ENCODE peak calls at places on chromosomes 6 and 20, in six cellular contexts. One of them, this sample, is unnamed.

GRCh38 chr6:4370066-4370465 is 234.7 kb upstream of the ECI2 start:
- DNase-seq in ovary: no peak
- DNase-seq in GM12892: no peak
- DNase-seq in A549: peak; percentile 45
- DNase-seq in suprapubic skin: no peak
- DNase-seq in Peyer's patch: no peak
- DNase-seq in this sample: no peak

GRCh38 chr6:39309942-39310531 is 4.2 kb downstream of the KCNK17 start:
- DNase-seq in ovary: peak; percentile 73
- DNase-seq in GM12892: peak; percentile 59
- DNase-seq in A549: peak; percentile 74
- DNase-seq in suprapubic skin: no peak
- DNase-seq in Peyer's patch: peak; percentile 85
- DNase-seq in this sample: no peak

GRCh38 chr6:41836660-41837052 is 49.2 kb downstream of the TOMM6 start:
- DNase-seq in ovary: no peak
- DNase-seq in GM12892: no peak
- DNase-seq in A549: no peak
- DNase-seq in suprapubic skin: no peak
- DNase-seq in Peyer's patch: no peak
- DNase-seq in this sample: no peak

GRCh38 chr20:56516631-56517030 is 7.9 kb upstream of the FAM209A start:
- DNase-seq in ovary: no peak
- DNase-seq in GM12892: no peak
- DNase-seq in A549: no peak
- DNase-seq in suprapubic skin: no peak
- DNase-seq in Peyer's patch: no peak
- DNase-seq in this sample: no peak

GRCh38 chr6:52389626-52390360 is 27.8 kb downstream of the PAQR8 start:
- DNase-seq in ovary: no peak
- DNase-seq in GM12892: peak; percentile 38
- DNase-seq in A549: no peak
- DNase-seq in suprapubic skin: no peak
- DNase-seq in Peyer's patch: peak; percentile 90
- DNase-seq in this sample: no peak

GRCh38 chr6:34120953-34121675 is 24.8 kb downstream of the GRM4 start:
- DNase-seq in ovary: no peak
- DNase-seq in GM12892: no peak
- DNase-seq in A549: no peak
- DNase-seq in suprapubic skin: no peak
- DNase-seq in Peyer's patch: no peak
- DNase-seq in this sample: no peak

GRCh38 chr6:133890941-133891813 is 2.3 kb downstream of the TCF21 start:
- DNase-seq in ovary: peak; percentile 70
- DNase-seq in GM12892: no peak
- DNase-seq in A549: peak; percentile 60
- DNase-seq in suprapubic skin: no peak
- DNase-seq in Peyer's patch: peak; percentile 52
- DNase-seq in this sample: no peak

GRCh38 chr20:24018796-24019195 is 30.2 kb upstream of the GGTLC1 start:
- DNase-seq in ovary: no peak
- DNase-seq in GM12892: no peak
- DNase-seq in A549: no peak
- DNase-seq in suprapubic skin: no peak
- DNase-seq in Peyer's patch: no peak
- DNase-seq in this sample: no peak

GRCh38 chr6:149015224-149015876 is 268.5 kb downstream of the UST start:
- DNase-seq in ovary: no peak
- DNase-seq in GM12892: no peak
- DNase-seq in A549: no peak
- DNase-seq in suprapubic skin: no peak
- DNase-seq in Peyer's patch: no peak
- DNase-seq in this sample: no peak

GRCh38 chr20:17870063-17870740 is 98.4 kb downstream of the SNX5 start:
- DNase-seq in ovary: peak; percentile 68
- DNase-seq in GM12892: no peak
- DNase-seq in A549: no peak
- DNase-seq in suprapubic skin: no peak
- DNase-seq in Peyer's patch: no peak
- DNase-seq in this sample: no peak

DNA sequence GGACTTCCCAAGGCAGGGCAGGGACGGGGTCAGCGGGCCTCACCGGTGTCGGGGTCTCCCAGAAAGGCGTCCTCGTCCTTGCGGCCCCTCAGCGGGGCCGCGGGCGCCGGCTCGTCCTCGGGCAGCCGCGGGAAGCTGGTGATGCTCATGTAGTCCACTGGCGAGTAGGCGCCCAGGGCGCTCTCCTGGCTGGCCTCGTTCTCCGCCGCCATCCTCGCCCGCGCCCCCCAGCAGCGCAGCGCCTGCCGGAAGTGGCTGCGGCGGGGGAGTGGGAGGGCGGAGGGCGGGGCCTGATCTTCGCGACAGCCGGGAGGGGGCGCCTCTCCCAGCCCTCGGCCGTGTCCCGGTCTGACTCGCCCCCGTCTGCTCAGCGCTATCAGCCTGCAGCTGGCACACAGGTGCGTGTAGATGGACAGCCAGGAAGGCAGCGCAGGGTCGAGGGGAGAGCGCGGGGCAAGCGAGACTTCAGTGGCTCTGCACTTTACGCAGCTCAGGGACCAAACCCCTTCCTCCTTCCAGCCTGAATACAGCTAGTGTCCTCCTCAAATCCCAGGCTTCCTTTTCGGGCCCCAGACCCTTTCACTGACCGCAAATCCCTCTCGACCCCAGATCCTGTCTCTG is at the start of gene GGT7:
- DNase-seq in ovary: peak; percentile 88
- DNase-seq in GM12892: peak; percentile 77
- DNase-seq in A549: peak; percentile 86
- DNase-seq in suprapubic skin: peak; percentile 92
- DNase-seq in Peyer's patch: peak; percentile 94
- DNase-seq in this sample: peak; percentile 95
- TF ChIP-seq POLR2A in ovary: no peak
- TF ChIP-seq POLR2A in GM12892: peak; percentile 31
- TF ChIP-seq POLR2A in A549: peak; percentile 54
- TF ChIP-seq POLR2A in suprapubic skin: no peak
- TF ChIP-seq POLR2A in Peyer's patch: no peak
- TF ChIP-seq POLR2A in this sample: no peak

DNA sequence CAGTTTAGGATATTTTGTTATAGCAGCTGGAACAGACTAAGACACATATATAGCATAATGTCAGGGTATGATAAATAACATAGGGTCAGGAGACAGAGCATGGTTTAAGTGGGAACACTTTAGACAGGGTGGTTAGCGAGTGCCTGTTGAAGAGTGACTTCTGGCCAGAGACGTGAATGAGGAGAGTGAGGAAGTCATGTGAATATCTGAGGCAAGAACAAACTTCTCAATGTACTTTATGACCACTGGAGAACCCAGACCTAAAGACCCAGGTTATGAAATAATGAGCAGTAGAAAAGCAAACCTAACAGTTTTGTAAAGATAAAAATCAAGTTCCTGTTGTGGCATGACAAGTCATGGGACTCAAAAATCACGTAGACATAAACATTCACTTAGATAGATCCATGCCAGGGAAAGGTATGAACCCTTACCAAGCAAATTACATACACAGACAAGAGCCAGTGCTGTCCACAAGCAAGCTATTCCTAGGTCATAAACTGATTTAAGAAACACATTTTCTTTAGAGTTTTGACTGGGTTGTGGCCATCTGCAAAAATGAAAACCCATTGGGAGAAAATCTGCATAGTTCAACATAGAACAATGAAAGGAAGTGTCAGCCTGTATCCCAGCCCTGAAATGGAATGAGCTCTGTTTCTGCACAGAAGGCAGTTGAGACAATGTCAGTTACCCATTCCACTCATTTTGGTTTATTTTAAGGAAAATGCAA is 2.2 kb upstream of the MYCT1 start:
- DNase-seq in ovary: no peak
- DNase-seq in GM12892: no peak
- DNase-seq in A549: no peak
- DNase-seq in suprapubic skin: no peak
- DNase-seq in Peyer's patch: no peak
- DNase-seq in this sample: no peak
- TF ChIP-seq POLR2A in ovary: no peak
- TF ChIP-seq POLR2A in GM12892: no peak
- TF ChIP-seq POLR2A in A549: no peak
- TF ChIP-seq POLR2A in suprapubic skin: no peak
- TF ChIP-seq POLR2A in Peyer's patch: no peak
- TF ChIP-seq POLR2A in this sample: no peak

GRCh38 chr6:56954389-56955170 is at the start of gene BEND6:
- DNase-seq in ovary: peak; percentile 74
- DNase-seq in GM12892: peak; percentile 20
- DNase-seq in A549: peak; percentile 27
- DNase-seq in suprapubic skin: no peak
- DNase-seq in Peyer's patch: peak; percentile 48
- DNase-seq in this sample: peak; percentile 87
- TF ChIP-seq POLR2A in ovary: no peak
- TF ChIP-seq POLR2A in GM12892: peak; percentile 60
- TF ChIP-seq POLR2A in A549: peak; percentile 55
- TF ChIP-seq POLR2A in suprapubic skin: no peak
- TF ChIP-seq POLR2A in Peyer's patch: no peak
- TF ChIP-seq POLR2A in this sample: no peak

DNA sequence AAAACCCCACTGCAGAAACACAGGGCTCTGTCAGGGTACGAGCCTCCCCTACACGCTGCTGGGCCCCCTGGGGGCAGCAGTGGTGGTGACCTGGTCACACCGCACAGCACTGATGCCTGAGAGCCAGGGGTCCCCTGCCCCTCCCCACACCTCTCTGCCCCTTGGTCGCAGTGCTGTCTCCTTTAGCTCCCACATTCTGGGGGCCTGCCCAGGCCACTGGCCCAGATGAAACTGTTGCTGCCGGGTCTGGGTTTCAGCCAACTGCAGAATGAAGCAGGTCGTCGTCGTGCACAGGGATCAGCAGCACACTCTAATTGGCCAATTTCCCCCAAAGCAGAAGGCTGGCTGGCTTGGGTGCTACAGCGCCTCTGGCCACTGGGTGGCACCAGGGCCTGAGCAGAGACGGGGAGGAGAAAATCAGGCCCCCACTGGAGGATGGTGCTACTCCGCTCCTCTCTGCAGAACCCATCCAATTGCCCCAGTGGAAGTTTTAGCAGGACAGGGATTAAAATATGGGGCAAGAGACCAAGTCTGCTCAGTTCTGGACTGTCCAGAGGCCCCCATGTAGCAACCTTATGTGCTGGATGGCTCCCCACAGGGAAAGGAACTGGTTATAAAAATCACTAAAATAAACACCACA is 26.1 kb downstream of the DIDO1 start:
- DNase-seq in ovary: peak; percentile 82
- DNase-seq in GM12892: peak; percentile 89
- DNase-seq in A549: peak; percentile 92
- DNase-seq in suprapubic skin: no peak
- DNase-seq in Peyer's patch: peak; percentile 89
- DNase-seq in this sample: peak; percentile 95
- TF ChIP-seq POLR2A in ovary: no peak
- TF ChIP-seq POLR2A in GM12892: no peak
- TF ChIP-seq POLR2A in A549: no peak
- TF ChIP-seq POLR2A in suprapubic skin: no peak
- TF ChIP-seq POLR2A in Peyer's patch: no peak
- TF ChIP-seq POLR2A in this sample: no peak

DNA sequence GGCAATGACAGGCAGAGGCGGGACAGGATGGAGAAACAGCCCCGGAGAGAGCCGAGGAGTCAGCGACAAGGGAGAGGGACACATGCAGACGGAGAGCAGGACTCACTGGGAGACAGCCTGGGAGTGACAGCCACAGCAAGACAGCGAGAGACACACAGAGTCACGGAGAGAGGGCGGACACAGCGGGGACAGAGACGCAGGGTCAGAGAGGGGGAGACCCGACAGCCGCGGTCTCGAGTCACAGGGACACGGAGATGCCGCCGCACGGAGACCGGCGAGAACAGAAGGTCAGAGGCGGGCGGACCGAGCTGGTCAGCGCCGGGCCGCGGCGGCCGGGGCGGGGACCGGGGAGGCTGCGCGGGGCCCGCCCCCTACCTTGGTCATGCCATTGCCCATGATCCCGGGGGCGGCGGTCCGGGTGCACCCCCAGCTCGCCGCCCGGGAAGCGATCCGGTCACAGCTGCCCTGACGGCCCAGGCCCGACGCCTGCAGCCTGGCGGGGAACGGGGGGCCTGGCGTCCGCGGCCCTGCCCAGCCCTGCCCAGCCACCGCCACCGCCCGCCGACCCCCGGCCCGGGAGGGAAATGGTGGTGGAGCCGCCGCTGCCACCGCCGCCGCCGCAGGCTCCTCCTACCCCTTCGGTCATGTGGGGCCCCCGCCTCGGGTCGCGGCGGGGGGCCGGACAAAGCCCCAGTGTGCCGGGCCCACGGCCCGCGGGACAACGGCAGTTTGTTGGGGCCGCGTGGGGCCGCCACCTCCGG is at the start of the genes DUSP15 and TTLL9:
- DNase-seq in ovary: peak; percentile 66
- DNase-seq in GM12892: no peak
- DNase-seq in A549: no peak
- DNase-seq in suprapubic skin: peak; percentile 73
- DNase-seq in Peyer's patch: peak; percentile 51
- DNase-seq in this sample: peak; percentile 89
- TF ChIP-seq POLR2A in ovary: no peak
- TF ChIP-seq POLR2A in GM12892: no peak
- TF ChIP-seq POLR2A in A549: no peak
- TF ChIP-seq POLR2A in suprapubic skin: no peak
- TF ChIP-seq POLR2A in Peyer's patch: no peak
- TF ChIP-seq POLR2A in this sample: no peak

This sample was measured in lower leg skin.